ENCODE peak calls at places on chromosomes 1 and 21, in eight cellular contexts. C is activated CD4-positive, alpha-beta T cell treated with anti-CD3 and anti-CD28 coated beads, Interleukin-2, amount 10 ng/mL, durations not matched to agents 24 days and 14 days; G is astrocyte of the spinal cord; R is colonic mucosa; I is AG10803; X is T-cell; D is T47D; W is T-helper 2 cell. Z is an unnamed sample.

GRCh38 chr1:78464449-78464891 is 26.3 kb upstream of the PTGFR start:
- DNase-seq in X (no peak), W (no peak), R (no peak), C (no peak), D (no peak), G (no peak), I (no peak), Z (peak)

GRCh38 chr1:54272772-54273091 is 72.8 kb downstream of the MRPL37 start:
- DNase-seq in X (no peak), C (no peak), I (no peak), G (no peak), R (no peak), W (no peak), D (no peak), Z (no peak)

GRCh38 chr1:229781453-229781852 is 155.4 kb downstream of the URB2 start:
- DNase-seq in X (no peak), R (peak), C (no peak), W (no peak), G (no peak), D (peak), I (no peak), Z (no peak)

GRCh38 chr1:154940880-154941228 is 4.3 kb upstream of the PMVK start:
- DNase-seq in G (no peak), D (no peak), I (no peak), W (no peak), C (no peak), R (no peak), X (no peak), Z (no peak)

GRCh38 chr1:230394741-230395140 is 31.4 kb downstream of the PGBD5 start:
- DNase-seq in I (no peak), X (no peak), C (no peak), R (no peak), W (no peak), G (no peak), D (no peak), Z (no peak)

GRCh38 chr1:30893776-30894507 is 14.6 kb downstream of the SDC3 start:
- DNase-seq in D (no peak), I (no peak), C (no peak), R (no peak), X (no peak), W (no peak), G (no peak), Z (no peak)

GRCh38 chr1:67149179-67149770 is 14.5 kb upstream of the C1orf141 start:
- DNase-seq in X (peak), C (peak), W (peak), G (peak), I (peak), D (peak), R (peak), Z (peak)

GRCh38 chr1:196890668-196891067 is 2.8 kb downstream of the CFHR4 start:
- DNase-seq in D (no peak), I (no peak), R (no peak), W (no peak), C (no peak), G (no peak), X (no peak), Z (no peak)

GRCh38 chr1:26723013-26723991 is 27.5 kb downstream of the ARID1A start:
- DNase-seq in I (peak), R (peak), W (peak), D (no peak), X (peak), G (peak), C (peak), Z (peak)

GRCh38 chr1:66648896-66649597 is 103.2 kb upstream of the DYNLT5 start:
- DNase-seq in W (no peak), X (no peak), D (no peak), G (no peak), C (no peak), R (no peak), I (no peak), Z (no peak)

GRCh38 chr21:31176725-31177124 is 138.4 kb upstream of the KRTAP19-8 start:
- DNase-seq in D (no peak), C (no peak), W (no peak), X (no peak), I (no peak), G (peak), R (no peak), Z (peak)

GRCh38 chr1:181179980-181180964 is 91.8 kb downstream of the IER5 start:
- DNase-seq in G (peak), C (peak), X (no peak), I (peak), D (no peak), W (no peak), R (no peak), Z (peak)

GRCh38 chr1:231420299-231420958 is 1.7 kb downstream of the EGLN1 start:
- DNase-seq in X (no peak), D (no peak), W (no peak), C (peak), I (peak), G (peak), R (peak), Z (no peak)

GRCh38 chr1:58779837-58780585 is 3.8 kb downstream of the JUN start:
- DNase-seq in I (peak), X (no peak), G (peak), D (peak), R (peak), C (peak), W (peak), Z (peak)

GRCh38 chr1:209257021-209257420 is 326.5 kb upstream of the CAMK1G start:
- DNase-seq in I (no peak), R (no peak), X (no peak), C (no peak), W (no peak), G (no peak), D (no peak), Z (no peak)

GRCh38 chr1:236638935-236639334 is 34.6 kb upstream of the HEATR1 start:
- DNase-seq in W (no peak), I (no peak), G (no peak), R (no peak), X (no peak), D (no peak), C (no peak), Z (no peak)

GRCh38 chr1:203506821-203507220 is 12.9 kb downstream of the OPTC start:
- DNase-seq in G (no peak), I (peak), R (no peak), X (no peak), C (no peak), W (no peak), D (no peak), Z (peak)

GRCh38 chr1:27098447-27099153 is 56.3 kb downstream of the SLC9A1 start:
- DNase-seq in I (peak), X (no peak), C (no peak), D (no peak), W (no peak), R (no peak), G (no peak), Z (peak)

GRCh38 chr1:179143332-179143731 is 61.5 kb downstream of the TOR3A start:
- DNase-seq in G (peak), C (no peak), I (peak), D (no peak), X (no peak), R (no peak), W (no peak), Z (peak)

GRCh38 chr1:27508139-27508665 is 18.2 kb upstream of the WASF2 start:
- DNase-seq in G (no peak), W (no peak), I (peak), D (no peak), C (no peak), R (no peak), X (no peak), Z (peak)

GRCh38 chr21:45512626-45513002 is 29.6 kb downstream of the SLC19A1 start:
- DNase-seq in X (no peak), I (no peak), C (no peak), D (no peak), R (no peak), W (no peak), G (no peak), Z (no peak)

GRCh38 chr1:175073054-175073453 is 5.4 kb downstream of the TNN start:
- DNase-seq in G (no peak), C (no peak), X (no peak), W (no peak), R (no peak), I (peak), D (no peak), Z (peak)

GRCh38 chr1:99820546-99820945 is 29.6 kb upstream of the AGL start:
- DNase-seq in C (peak), D (no peak), G (no peak), R (no peak), X (no peak), W (no peak), I (no peak), Z (no peak)

GRCh38 chr1:205709640-205710039 is 29.3 kb upstream of the SLC45A3 start:
- DNase-seq in G (no peak), I (no peak), R (no peak), D (no peak), X (no peak), C (no peak), W (no peak), Z (no peak)

GRCh38 chr1:223622132-223622842 is 43.2 kb downstream of the CAPN8 start:
- DNase-seq in D (no peak), R (no peak), G (no peak), X (no peak), W (no peak), I (no peak), C (no peak), Z (no peak)

GRCh38 chr1:153447498-153448170 is 12.8 kb downstream of the S100A7 start:
- DNase-seq in I (peak), X (no peak), W (no peak), D (no peak), C (no peak), G (peak), R (no peak), Z (peak)

GRCh38 chr1:75461808-75462325 is 149.0 kb downstream of the SLC44A5 start:
- DNase-seq in D (no peak), G (no peak), X (no peak), R (no peak), C (no peak), I (no peak), W (no peak), Z (no peak)

GRCh38 chr1:26701266-26701994 is 5.6 kb downstream of the ARID1A start:
- DNase-seq in R (no peak), D (no peak), W (no peak), G (peak), I (no peak), X (no peak), C (no peak), Z (no peak)

GRCh38 chr1:155057104-155057503 is 6.0 kb downstream of the ADAM15 start:
- DNase-seq in G (no peak), W (no peak), R (no peak), D (no peak), I (no peak), X (no peak), C (no peak), Z (no peak)